ENCODE peak calls at places on chromosomes 11 and 22, in eight cellular contexts. N, O, K, S, G, T, J and Q are unnamed samples.

GRCh38 chr11:68677432-68677831 is 6.9 kb upstream of the GAL start:
- DNase-seq in K (peak), J (peak), T (peak), S (no peak), N (no peak), O (no peak), G (peak), Q (peak)

GRCh38 chr11:2921742-2922493 is 7.3 kb downstream of the PHLDA2 start:
- DNase-seq in N (no peak), K (no peak), T (no peak), O (no peak), S (no peak), G (no peak), J (no peak), Q (no peak)

GRCh38 chr11:118076754-118077281 is at the start of gene TMPRSS4:
- DNase-seq in J (no peak), S (no peak), N (no peak), G (no peak), T (no peak), O (no peak), K (no peak), Q (no peak)

GRCh38 chr11:111833524-111833923 is 37.9 kb downstream of the ALG9 start:
- DNase-seq in S (no peak), J (no peak), T (no peak), G (no peak), O (no peak), K (no peak), N (no peak), Q (peak)

GRCh38 chr11:117315285-117316196 is 515 bp downstream of the BACE1 start:
- DNase-seq in N (no peak), J (no peak), K (no peak), G (peak), O (no peak), S (no peak), T (no peak), Q (no peak)

GRCh38 chr11:64206457-64207246 is at the start of gene FERMT3:
- DNase-seq in K (no peak), S (peak), O (peak), G (peak), N (no peak), J (no peak), T (no peak), Q (no peak)

GRCh38 chr22:38739300-38740055 is 16.3 kb downstream of the SUN2 start:
- DNase-seq in O (no peak), T (no peak), S (no peak), J (no peak), K (no peak), N (no peak), G (no peak), Q (no peak)

GRCh38 chr22:31637938-31638618 is 23.9 kb downstream of the PISD start:
- DNase-seq in N (no peak), G (no peak), K (no peak), J (no peak), S (no peak), O (no peak), T (no peak), Q (peak)

GRCh38 chr11:29018631-29019030 is 910.4 kb downstream of the METTL15 start:
- DNase-seq in G (no peak), O (no peak), J (peak), T (no peak), S (no peak), N (no peak), K (peak), Q (peak)

GRCh38 chr11:1754376-1755150 is 4.2 kb upstream of the IFITM10 start:
- DNase-seq in G (no peak), N (no peak), S (no peak), T (no peak), J (no peak), K (no peak), O (no peak), Q (no peak)

GRCh38 chr11:120392791-120393190 is 56.6 kb downstream of the ARHGEF12 start:
- DNase-seq in S (no peak), T (no peak), G (no peak), O (no peak), N (no peak), J (no peak), K (no peak), Q (peak)

GRCh38 chr11:19987243-19987870 is 172.9 kb downstream of the DBX1 start:
- DNase-seq in T (no peak), O (no peak), J (no peak), N (no peak), S (no peak), G (no peak), K (no peak), Q (no peak)

GRCh38 chr11:102799656-102800339 is 1.8 kb upstream of the MMP1 start:
- DNase-seq in T (no peak), N (no peak), J (no peak), K (no peak), G (no peak), O (no peak), S (no peak), Q (peak)

GRCh38 chr11:101864098-101864497 is 50.7 kb upstream of the CEP126 start:
- DNase-seq in S (no peak), O (no peak), K (no peak), J (no peak), N (no peak), T (no peak), G (no peak), Q (no peak)

GRCh38 chr11:75445315-75445953 is 12.4 kb upstream of the KLHL35 start:
- DNase-seq in K (no peak), J (no peak), S (peak), O (peak), N (peak), T (peak), G (peak), Q (peak)

GRCh38 chr11:68325894-68326220 is 13.5 kb downstream of the LRP5 start:
- DNase-seq in N (no peak), S (no peak), O (no peak), T (no peak), J (no peak), K (no peak), G (no peak), Q (no peak)